ENCODE peak calls at places on chromosomes 6 and 20, in six cellular contexts. E, R, D, U, J and G are unnamed samples.

GRCh38 chr20:20214757-20215275 is 153.1 kb upstream of the INSM1 start:
- DNase-seq in U (no peak), J (no peak), R (no peak), E (no peak), D (no peak), G (no peak)

GRCh38 chr20:43752561-43753301 is 25.9 kb upstream of the GTSF1L start:
- DNase-seq in E (peak; percentile 94), R (no peak), U (peak; percentile 28), J (peak; percentile 86), D (peak; percentile 97), G (no peak)

GRCh38 chr20:17859002-17859615 is 109.5 kb downstream of the SNX5 start:
- DNase-seq in U (no peak), J (peak; percentile 71), R (no peak), D (no peak), E (no peak), G (no peak)

GRCh38 chr20:47666304-47666703 is 119.0 kb downstream of the SULF2 start:
- DNase-seq in E (no peak), J (no peak), U (no peak), D (no peak), R (no peak), G (no peak)

GRCh38 chr6:158357570-158358216 is 45.4 kb downstream of the TULP4 start:
- DNase-seq in D (no peak), U (no peak), E (no peak), J (no peak), R (no peak), G (no peak)

GRCh38 chr6:90293319-90293937 is 3.2 kb downstream of the BACH2 start:
- DNase-seq in E (no peak), U (no peak), R (no peak), D (peak; percentile 80), J (no peak), G (no peak)

GRCh38 chr6:5677219-5678000 is 329.3 kb downstream of the NRN1 start:
- DNase-seq in D (peak; percentile 27), J (no peak), E (peak; percentile 14), U (no peak), R (no peak), G (no peak)

GRCh38 chr6:16849280-16850210 is 88.3 kb upstream of the ATXN1 start:
- DNase-seq in R (no peak), J (no peak), D (peak; percentile 17), U (peak; percentile 18), E (peak; percentile 43), G (no peak)

GRCh38 chr6:70119218-70119835 is 183.6 kb downstream of the COL9A1 start:
- DNase-seq in R (no peak), U (peak; percentile 26), J (no peak), E (no peak), D (peak; percentile 68), G (no peak)

GRCh38 chr20:31747640-31748039 is 8.6 kb downstream of the TPX2 start:
- DNase-seq in D (no peak), R (no peak), E (peak; percentile 72), U (no peak), J (no peak), G (no peak)

GRCh38 chr6:14354919-14355572 is 237.5 kb downstream of the CD83 start:
- DNase-seq in J (no peak), R (no peak), E (peak; percentile 88), D (peak; percentile 75), U (peak; percentile 25), G (peak; percentile 53)

GRCh38 chr20:20255104-20255503 is 112.8 kb upstream of the INSM1 start:
- DNase-seq in R (no peak), D (no peak), U (no peak), J (no peak), E (no peak), G (no peak)

GRCh38 chr6:52505726-52506501 is 70.9 kb downstream of the TRAM2 start:
- DNase-seq in J (no peak), E (no peak), R (peak; percentile 18), U (no peak), D (no peak), G (no peak)

GRCh38 chr20:59441306-59441705 is 140.9 kb downstream of the EDN3 start:
- DNase-seq in J (no peak), D (no peak), R (no peak), U (no peak), E (no peak), G (no peak)

GRCh38 chr6:10033223-10033829 is 381.5 kb downstream of the TFAP2A start:
- DNase-seq in U (no peak), J (no peak), D (peak; percentile 96), E (peak; percentile 2), R (no peak), G (no peak)

GRCh38 chr20:17871181-17871580 is 97.4 kb downstream of the SNX5 start:
- DNase-seq in E (peak; percentile 28), U (no peak), J (no peak), R (no peak), D (no peak), G (no peak)

GRCh38 chr20:18072532-18072931 is 14.8 kb upstream of the OVOL2 start:
- DNase-seq in D (no peak), E (no peak), J (no peak), R (no peak), U (no peak), G (no peak)

GRCh38 chr6:151082079-151082478 is 157.7 kb upstream of the AKAP12 start:
- DNase-seq in R (no peak), J (peak; percentile 68), D (peak; percentile 28), E (no peak), U (no peak), G (no peak)

GRCh38 chr6:155188707-155189496 is 74.9 kb upstream of the CLDN20 start:
- DNase-seq in U (no peak), E (peak; percentile 88), D (peak; percentile 86), R (no peak), J (peak; percentile 74), G (no peak)

GRCh38 chr20:15487030-15487429 is 1086.2 kb downstream of the KIF16B start:
- DNase-seq in U (no peak), R (no peak), E (no peak), D (peak; percentile 15), J (no peak), G (no peak)

GRCh38 chr6:93751969-93752368 is 332.6 kb upstream of the EPHA7 start:
- DNase-seq in D (peak; percentile 38), R (no peak), U (no peak), J (no peak), E (peak; percentile 12), G (no peak)

GRCh38 chr6:152170702-152171667 is 363.5 kb downstream of the ESR1 start:
- DNase-seq in J (no peak), D (no peak), E (peak; percentile 93), R (no peak), U (no peak), G (no peak)